ENCODE peak calls at places on chromosomes 13 and 19, in nine cellular contexts. G is right cardiac atrium, M is brain microvascular endothelial cell, S is HL-60, O is fibroblast of mammary gland, C is astrocyte of the spinal cord, H is GM04503, P is fibroblast of the conjunctiva, E is right lobe of liver. R is an unnamed sample.

GRCh38 chr19:50818859-50819472 is 4.6 kb downstream of the KLK1 start:
- DNase-seq in G (no peak), M (no peak), S (no peak), O (no peak), C (no peak), H (no peak), P (no peak), E (no peak), R (no peak)

GRCh38 chr13:112670118-112670517 is 19.7 kb upstream of the ATP11A start:
- DNase-seq in G (no peak), M (no peak), S (no peak), O (no peak), C (no peak), H (no peak), P (no peak), E (no peak), R (no peak)

GRCh38 chr13:108779308-108779707 is 149.9 kb downstream of the MYO16 start:
- DNase-seq in G (no peak), M (no peak), S (no peak), O (no peak), C (no peak), H (no peak), P (no peak), E (no peak), R (no peak)

GRCh38 chr13:28650284-28650683 is 8.6 kb upstream of the POMP start:
- DNase-seq in G (no peak), M (peak), S (no peak), O (peak), C (no peak), H (no peak), P (no peak), E (no peak), R (no peak)

GRCh38 chr19:29677001-29677781 is 11.9 kb downstream of the PLEKHF1 start:
- DNase-seq in G (peak), M (no peak), S (no peak), O (no peak), C (no peak), H (no peak), P (no peak), E (no peak), R (no peak)

GRCh38 chr13:97499181-97499580 is 65.2 kb downstream of the RAP2A start:
- DNase-seq in G (no peak), M (no peak), S (no peak), O (peak), C (no peak), H (no peak), P (no peak), E (no peak), R (no peak)

GRCh38 chr13:19782049-19782726 is 557 bp downstream of the PSPC1 start:
- DNase-seq in G (peak), M (peak), S (peak), O (peak), C (peak), H (peak), P (no peak), E (peak), R (peak)

GRCh38 chr13:113469582-113469981 is 16.3 kb upstream of the ADPRHL1 start:
- DNase-seq in G (no peak), M (no peak), S (no peak), O (no peak), C (no peak), H (no peak), P (no peak), E (no peak), R (no peak)

GRCh38 chr13:38758278-38758677 is 71.4 kb downstream of the FREM2 start:
- DNase-seq in G (no peak), M (no peak), S (no peak), O (no peak), C (no peak), H (no peak), P (no peak), E (no peak), R (no peak)

GRCh38 chr19:50496189-50497029 is 14.6 kb downstream of the JOSD2 start:
- DNase-seq in G (peak), M (no peak), S (no peak), O (no peak), C (no peak), H (no peak), P (no peak), E (peak), R (no peak)

GRCh38 chr13:36814465-36814864 is 4.6 kb upstream of the RFXAP start:
- DNase-seq in G (no peak), M (no peak), S (no peak), O (no peak), C (no peak), H (no peak), P (no peak), E (no peak), R (no peak)

GRCh38 chr13:97224544-97225324 is 2.6 kb downstream of the MBNL2 start:
- DNase-seq in G (no peak), M (peak), S (no peak), O (peak), C (peak), H (no peak), P (no peak), E (no peak), R (peak)

GRCh38 chr13:19618925-19619324 is 14.5 kb upstream of the MPHOSPH8 start:
- DNase-seq in G (no peak), M (peak), S (no peak), O (peak), C (peak), H (no peak), P (no peak), E (no peak), R (no peak)

GRCh38 chr13:27595055-27595811 is 25.1 kb downstream of the LNX2 start:
- DNase-seq in G (no peak), M (no peak), S (no peak), O (no peak), C (no peak), H (no peak), P (no peak), E (no peak), R (no peak)

GRCh38 chr19:11410682-11411081 is 8.4 kb downstream of the RGL3 start:
- DNase-seq in G (no peak), M (no peak), S (no peak), O (no peak), C (peak), H (no peak), P (no peak), E (no peak), R (no peak)

GRCh38 chr19:23075031-23075733 is 41.6 kb upstream of the ZNF730 start:
- DNase-seq in G (peak), M (peak), S (no peak), O (peak), C (peak), H (peak), P (peak), E (peak), R (no peak)

GRCh38 chr13:44848956-44849748 is 140.1 kb downstream of the NUFIP1 start:
- DNase-seq in G (no peak), M (no peak), S (no peak), O (no peak), C (no peak), H (no peak), P (no peak), E (no peak), R (peak)

GRCh38 chr13:37375724-37376123 is 222.8 kb downstream of the POSTN start:
- DNase-seq in G (no peak), M (no peak), S (no peak), O (peak), C (peak), H (no peak), P (no peak), E (no peak), R (no peak)

GRCh38 chr19:20307127-20307526 is 140.1 kb downstream of the ZNF486 start:
- DNase-seq in G (no peak), M (no peak), S (no peak), O (no peak), C (no peak), H (no peak), P (no peak), E (no peak), R (no peak)

GRCh38 chr19:29118384-29118783 is 94.6 kb downstream of the UQCRFS1 start:
- DNase-seq in G (no peak), M (no peak), S (no peak), O (no peak), C (no peak), H (no peak), P (no peak), E (no peak), R (peak)

GRCh38 chr13:45928843-45929242 is 77.3 kb upstream of the SIAH3 start:
- DNase-seq in G (no peak), M (no peak), S (no peak), O (no peak), C (no peak), H (no peak), P (peak), E (no peak), R (no peak)

GRCh38 chr13:49958321-49958720 is 22.2 kb upstream of the SPRYD7 start:
- DNase-seq in G (no peak), M (no peak), S (no peak), O (peak), C (peak), H (no peak), P (no peak), E (no peak), R (no peak)

GRCh38 chr13:36685912-36686311 is 12.1 kb downstream of the SERTM1 start:
- DNase-seq in G (no peak), M (peak), S (no peak), O (peak), C (peak), H (no peak), P (peak), E (no peak), R (no peak)

GRCh38 chr19:7515091-7515470 is 822 bp upstream of the ZNF358 start:
- DNase-seq in G (peak), M (no peak), S (no peak), O (no peak), C (no peak), H (no peak), P (no peak), E (no peak), R (no peak)

GRCh38 chr19:3506384-3507340 is 551 bp downstream of the FZR1 start:
- DNase-seq in G (peak), M (peak), S (no peak), O (no peak), C (no peak), H (no peak), P (no peak), E (no peak), R (peak)

GRCh38 chr19:48444933-48445194 is 919 bp upstream of the GRWD1 start:
- DNase-seq in G (no peak), M (no peak), S (no peak), O (no peak), C (no peak), H (no peak), P (no peak), E (no peak), R (no peak)

R was measured in tibial nerve.